ENCODE peak calls at places on chromosomes 13 and 19, in seven cellular contexts. E is fibroblast of lung; P is stimulated activated CD8-positive, alpha-beta memory T cell treated with anti-CD3 and anti-CD28 coated beads, Interleukin-15, amount 100 ng/mL, for 1 hour; K is activated T-helper 1 cell treated with Interleukin-2 at 50 U/mL for 16 hours; D is smooth muscle cell of the brain vasculature; A is T-helper 2 cell; Y is left lung. C is an unnamed sample.

GRCh38 chr13:30762643-30763042 is 27.3 kb downstream of the ALOX5AP start:
- DNase-seq in E (no peak), P (no peak), K (no peak), D (no peak), A (no peak), Y (no peak), C (no peak)

GRCh38 chr13:89518289-89519077 is 1829.0 kb upstream of the MIR17HG start:
- DNase-seq in E (no peak), P (no peak), K (no peak), D (no peak), A (no peak), Y (no peak), C (no peak)

GRCh38 chr13:98312606-98313005 is 135.5 kb upstream of the RNF113B start:
- DNase-seq in E (no peak), P (no peak), K (no peak), D (no peak), A (no peak), Y (no peak), C (no peak)

GRCh38 chr13:109428146-109428545 is 358.2 kb downstream of the IRS2 start:
- DNase-seq in E (peak; percentile 14), P (no peak), K (no peak), D (no peak), A (no peak), Y (no peak), C (no peak)

GRCh38 chr19:46813570-46814358 is 25.4 kb upstream of the SLC1A5 start:
- DNase-seq in E (peak; percentile 75), P (no peak), K (no peak), D (peak; percentile 87), A (no peak), Y (peak; percentile 77), C (peak; percentile 12)

GRCh38 chr13:40060318-40061007 is 405.0 kb downstream of the COG6 start:
- DNase-seq in E (peak; percentile 71), P (no peak), K (no peak), D (no peak), A (no peak), Y (peak; percentile 42), C (peak; percentile 19)

GRCh38 chr13:61136101-61136500 is 279.5 kb downstream of the PCDH20 start:
- DNase-seq in E (peak; percentile 41), P (no peak), K (no peak), D (no peak), A (no peak), Y (no peak), C (no peak)

GRCh38 chr13:47835470-47836228 is 165.4 kb downstream of the SUCLA2 start:
- DNase-seq in E (no peak), P (no peak), K (no peak), D (no peak), A (no peak), Y (no peak), C (no peak)

GRCh38 chr13:73767747-73768315 is 366.4 kb downstream of the KLF12 start:
- DNase-seq in E (no peak), P (no peak), K (no peak), D (no peak), A (no peak), Y (no peak), C (peak; percentile 14)

GRCh38 chr13:23069571-23069970 is 111.2 kb upstream of the SGCG start:
- DNase-seq in E (peak; percentile 84), P (no peak), K (no peak), D (no peak), A (no peak), Y (no peak), C (no peak)

GRCh38 chr13:73158851-73159250 is 100.0 kb downstream of the KLF5 start:
- DNase-seq in E (peak; percentile 44), P (no peak), K (no peak), D (no peak), A (no peak), Y (no peak), C (no peak)

GRCh38 chr13:80973721-80974120 is 632.8 kb upstream of the SPRY2 start:
- DNase-seq in E (no peak), P (no peak), K (no peak), D (no peak), A (no peak), Y (no peak), C (no peak)

GRCh38 chr19:10113964-10114650 is 2.6 kb downstream of the P2RY11 start:
- DNase-seq in E (no peak), P (no peak), K (no peak), D (no peak), A (no peak), Y (no peak), C (no peak)

GRCh38 chr19:42424345-42424707 is 2.9 kb downstream of the LIPE start:
- DNase-seq in E (no peak), P (no peak), K (no peak), D (no peak), A (no peak), Y (peak; percentile 29), C (no peak)

GRCh38 chr19:18232540-18233223 is 6.4 kb upstream of the PDE4C start:
- DNase-seq in E (no peak), P (no peak), K (no peak), D (no peak), A (no peak), Y (no peak), C (no peak)

GRCh38 chr13:39503048-39503447 is 99.9 kb downstream of the LHFPL6 start:
- DNase-seq in E (no peak), P (no peak), K (no peak), D (no peak), A (no peak), Y (no peak), C (no peak)

GRCh38 chr19:39425744-39426143 is 10.0 kb downstream of the RPS16 start:
- DNase-seq in E (no peak), P (no peak), K (no peak), D (no peak), A (no peak), Y (no peak), C (no peak)

GRCh38 chr19:47886010-47886559 is at the start of gene SULT2A1:
- DNase-seq in E (no peak), P (no peak), K (no peak), D (no peak), A (no peak), Y (no peak), C (no peak)

GRCh38 chr19:42553292-42554045 is 25.2 kb upstream of the CEACAM1 start:
- DNase-seq in E (peak; percentile 53), P (no peak), K (no peak), D (no peak), A (no peak), Y (peak; percentile 51), C (peak; percentile 44)

GRCh38 chr19:15448778-15449619 is 757 bp downstream of the WIZ start:
- DNase-seq in E (peak; percentile 14), P (no peak), K (no peak), D (no peak), A (no peak), Y (no peak), C (no peak)

GRCh38 chr19:16628984-16629691 is 1.1 kb upstream of the MED26 start:
- DNase-seq in E (peak; percentile 69), P (no peak), K (no peak), D (no peak), A (no peak), Y (no peak), C (no peak)

GRCh38 chr19:8321760-8322637 is 703 bp downstream of the RPS28 start:
- DNase-seq in E (no peak), P (no peak), K (no peak), D (no peak), A (no peak), Y (no peak), C (no peak)

GRCh38 chr13:67267136-67267535 is 37.0 kb upstream of the PCDH9 start:
- DNase-seq in E (peak; percentile 5), P (no peak), K (no peak), D (no peak), A (no peak), Y (no peak), C (no peak)

GRCh38 chr19:40907968-40908735 is 26.1 kb upstream of the CYP2A7 start:
- DNase-seq in E (no peak), P (peak; percentile 59), K (no peak), D (no peak), A (peak; percentile 35), Y (no peak), C (no peak)

GRCh38 chr13:94352057-94352456 is 127.4 kb downstream of the DCT start:
- DNase-seq in E (no peak), P (no peak), K (no peak), D (no peak), A (no peak), Y (no peak), C (no peak)

GRCh38 chr19:30696514-30696913 is 324.3 kb downstream of the ZNF536 start:
- DNase-seq in E (peak; percentile 39), P (no peak), K (no peak), D (no peak), A (no peak), Y (no peak), C (no peak)

GRCh38 chr13:26681036-26681435 is 79.5 kb downstream of the GPR12 start:
- DNase-seq in E (no peak), P (no peak), K (no peak), D (no peak), A (no peak), Y (no peak), C (no peak)

GRCh38 chr19:23075031-23075733 is 41.6 kb upstream of the ZNF730 start:
- DNase-seq in E (peak; percentile 76), P (no peak), K (no peak), D (peak; percentile 43), A (no peak), Y (peak; percentile 62), C (peak; percentile 29)

GRCh38 chr13:27200413-27201066 is 28.9 kb upstream of the USP12 start:
- DNase-seq in E (no peak), P (no peak), K (no peak), D (no peak), A (no peak), Y (no peak), C (no peak)

GRCh38 chr13:49444517-49445395 is 682 bp downstream of the SETDB2 start:
- DNase-seq in E (peak; percentile 69), P (no peak), K (no peak), D (no peak), A (peak; percentile 54), Y (peak; percentile 39), C (peak; percentile 71)